ENCODE peak calls at places on chromosomes 4 and X, in five cellular contexts. B, L, D, H and E are unnamed samples.

GRCh38 chr4:101075536-101075935 is 271.8 kb downstream of the PPP3CA start:
- DNase-seq in B (no peak), L (no peak), D (no peak), H (no peak), E (no peak)

GRCh38 chr4:143184217-143184502 is 557 bp upstream of the USP38 start:
- DNase-seq in B (no peak), L (no peak), D (no peak), H (no peak), E (no peak)

GRCh38 chrX:54865208-54865607 is 55.4 kb upstream of the TRO start:
- DNase-seq in B (no peak), L (no peak), D (no peak), H (no peak), E (no peak)

GRCh38 chr4:163395055-163395454 is 51.4 kb downstream of the NPY5R start:
- DNase-seq in B (no peak), L (no peak), D (no peak), H (no peak), E (no peak)

GRCh38 chr4:158781963-158782362 is 13.1 kb downstream of the FNIP2 start:
- DNase-seq in B (no peak), L (no peak), D (no peak), H (no peak), E (no peak)

GRCh38 chr4:56931924-56932323 is 24.2 kb downstream of the REST start:
- DNase-seq in B (no peak), L (no peak), D (no peak), H (no peak), E (no peak)

GRCh38 chr4:168723569-168723968 is 226.7 kb downstream of the PALLD start:
- DNase-seq in B (no peak), L (no peak), D (no peak), H (no peak), E (no peak)

GRCh38 chrX:12949205-12949926 is 25.5 kb upstream of the TMSB4X start:
- DNase-seq in B (no peak), L (no peak), D (no peak), H (no peak), E (no peak)

GRCh38 chr4:98605216-98605615 is 53.2 kb downstream of the TSPAN5 start:
- DNase-seq in B (no peak), L (no peak), D (no peak), H (no peak), E (no peak)

GRCh38 chr4:127370495-127371069 is 262.2 kb upstream of the INTU start:
- DNase-seq in B (no peak), L (no peak), D (no peak), H (no peak), E (no peak)

GRCh38 chr4:6360385-6360784 is 90.7 kb downstream of the WFS1 start:
- DNase-seq in B (no peak), L (no peak), D (no peak), H (no peak), E (no peak)

GRCh38 chrX:48918644-48919340 is at the start of gene PIM2:
- DNase-seq in B (peak), L (peak), D (peak), H (peak), E (peak)

GRCh38 chr4:4694296-4694772 is 152.5 kb upstream of the STX18 start:
- DNase-seq in B (no peak), L (no peak), D (no peak), H (no peak), E (no peak)